ENCODE peak calls at places on chromosomes 4 and X, in eight cellular contexts. G, S, I, M, V, O, T and Z are unnamed samples. For H3K27me3, the result is how much of the 10 kb centered on the place peaks cover.

GRCh38 chrX:65596270-65596669 is 61.7 kb upstream of the LAS1L start:
- DNase-seq in G (peak), S (peak), I (no peak), M (no peak), V (peak), O (no peak), T (peak), Z (peak)

GRCh38 chrX:121307441-121307840 is 260.0 kb downstream of the GLUD2 start:
- DNase-seq in G (no peak), S (no peak), I (no peak), M (no peak), V (no peak), O (no peak), T (peak), Z (no peak)

GRCh38 chr4:11675051-11675800 is 246.5 kb upstream of the HS3ST1 start:
- DNase-seq in G (no peak), S (no peak), I (no peak), M (no peak), V (no peak), O (no peak), T (no peak), Z (no peak)

GRCh38 chrX:121931567-121931966 is 884.2 kb downstream of the GLUD2 start:
- DNase-seq in G (no peak), S (no peak), I (no peak), M (no peak), V (no peak), O (no peak), T (peak), Z (no peak)

GRCh38 chr4:125666635-125667034 is 351.9 kb downstream of the FAT4 start:
- DNase-seq in G (no peak), S (no peak), I (no peak), M (no peak), V (no peak), O (no peak), T (no peak), Z (no peak)

GRCh38 chrX:9312922-9313867 is 151.7 kb upstream of the TBL1X start:
- DNase-seq in G (peak), S (no peak), I (peak), M (peak), V (no peak), O (no peak), T (peak), Z (peak)

GRCh38 chrX:111467896-111468295 is 43.5 kb upstream of the SERTM2 start:
- DNase-seq in G (no peak), S (no peak), I (no peak), M (no peak), V (no peak), O (no peak), T (no peak), Z (peak)

GRCh38 chrX:17376381-17377046 is 1.5 kb downstream of the NHS start:
- DNase-seq in G (no peak), S (peak), I (no peak), M (no peak), V (no peak), O (peak), T (no peak), Z (no peak)

GRCh38 chr4:182555997-182556418 is 312.8 kb downstream of the TENM3 start:
- DNase-seq in G (no peak), S (peak), I (no peak), M (no peak), V (peak), O (peak), T (no peak), Z (no peak)

GRCh38 chrX:134695999-134696398 is 37.7 kb upstream of the PLAC1 start:
- DNase-seq in G (no peak), S (no peak), I (no peak), M (no peak), V (no peak), O (no peak), T (no peak), Z (no peak)

GRCh38 chrX:45517090-45517973 is 316.7 kb upstream of the DIPK2B start:
- DNase-seq in G (no peak), S (peak), I (no peak), M (no peak), V (peak), O (no peak), T (no peak), Z (peak)

GRCh38 chr4:177718514-177718913 is 276.3 kb upstream of the AGA start:
- DNase-seq in G (no peak), S (peak), I (no peak), M (no peak), V (peak), O (no peak), T (no peak), Z (no peak)

GRCh38 chrX:136687457-136687856 is 39.5 kb downstream of the CD40LG start:
- DNase-seq in G (no peak), S (no peak), I (no peak), M (no peak), V (no peak), O (no peak), T (no peak), Z (no peak)
- H3K27me3 ChIP-seq in G (under half), S (under half), I (under half), M (under half), V (under half), O (under half), T (under half), Z (under half)

GRCh38 chrX:129791336-129791735 is 11.6 kb downstream of the SASH3 start:
- DNase-seq in G (no peak), S (no peak), I (no peak), M (no peak), V (no peak), O (no peak), T (no peak), Z (no peak)
- H3K27me3 ChIP-seq in G (under half), S (under half), I (under half), M (under half), V (under half), O (under half), T (under half), Z (under half)

GRCh38 chr4:8579526-8580320 is 469 bp upstream of the GPR78 start:
- DNase-seq in G (no peak), S (no peak), I (no peak), M (no peak), V (no peak), O (no peak), T (no peak), Z (no peak)
- H3K27me3 ChIP-seq in G (under half), S (under half), I (under half), M (under half), V (half or more), O (under half), T (half or more), Z (under half)

GRCh38 chrX:110086162-110086915 is 83.4 kb downstream of the TMEM164 start:
- DNase-seq in G (no peak), S (no peak), I (no peak), M (no peak), V (peak), O (no peak), T (no peak), Z (no peak)
- H3K27me3 ChIP-seq in G (under half), S (under half), I (under half), M (under half), V (under half), O (under half), T (under half), Z (under half)

GRCh38 chr4:190017357-190018200 is 9.5 kb downstream of the FRG2 start:
- DNase-seq in G (no peak), S (no peak), I (no peak), M (peak), V (no peak), O (no peak), T (no peak), Z (no peak)

GRCh38 chr4:190020790-190021717 is 6.0 kb downstream of the FRG2 start:
- DNase-seq in G (no peak), S (peak), I (no peak), M (peak), V (peak), O (no peak), T (no peak), Z (peak)

GRCh38 chr4:190016369-190017289 is 10.4 kb downstream of the FRG2 start:
- DNase-seq in G (no peak), S (no peak), I (no peak), M (peak), V (no peak), O (no peak), T (no peak), Z (no peak)

GRCh38 chr4:190018201-190018920 is 8.7 kb downstream of the FRG2 start:
- DNase-seq in G (no peak), S (no peak), I (no peak), M (no peak), V (no peak), O (no peak), T (no peak), Z (no peak)

DNA sequence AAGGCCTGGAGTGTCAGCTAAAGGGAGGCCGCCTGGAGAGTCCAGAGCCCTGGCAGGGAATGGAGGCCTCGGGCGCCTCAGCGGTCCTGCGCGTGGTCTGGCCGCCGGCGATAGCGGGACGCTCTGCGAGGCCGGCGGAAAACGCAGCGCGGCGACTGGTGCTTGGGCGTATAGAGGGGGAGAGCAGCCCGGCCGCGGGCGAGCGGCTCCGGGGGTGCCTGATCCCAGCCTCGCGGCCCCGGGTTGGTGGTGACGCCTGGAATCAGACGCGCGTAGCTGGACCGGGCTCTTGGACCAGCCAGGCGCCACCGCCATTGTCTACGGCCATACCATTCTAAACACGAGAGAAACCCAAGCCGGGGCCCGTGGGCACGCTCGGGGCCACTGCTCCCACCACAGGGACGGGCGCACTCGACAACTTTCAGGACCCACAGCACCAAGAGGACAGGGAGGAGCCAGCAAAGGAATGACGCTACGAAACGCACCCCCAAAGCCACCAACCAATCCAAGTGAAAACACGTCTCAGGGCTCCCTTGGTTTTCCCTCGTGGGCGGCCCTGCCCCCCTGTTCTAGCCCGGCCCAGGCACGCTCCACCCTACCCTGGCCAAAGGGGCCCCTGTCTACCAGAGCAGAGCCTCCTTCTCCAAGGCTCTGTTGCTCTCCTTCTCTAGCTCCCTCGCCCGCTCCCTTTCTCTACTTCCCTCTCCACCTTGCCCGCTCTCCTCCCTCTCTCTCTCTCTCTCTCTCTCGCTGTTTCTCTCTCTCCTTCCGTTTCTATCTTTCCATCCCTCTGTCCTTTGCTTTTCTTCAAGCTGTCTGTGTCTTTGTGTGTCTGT is 7.8 kb downstream of the FRG2 start:
- DNase-seq in G (no peak), S (no peak), I (no peak), M (peak), V (no peak), O (no peak), T (no peak), Z (no peak)
- H3K27me3 ChIP-seq in G (under half), S (half or more), I (under half), M (under half), V (half or more), O (half or more), T (under half), Z (under half)